ENCODE peak calls at places on chromosome 15, in ten cellular contexts. U is IMR-90; F is upper lobe of right lung; A is MM.1S; Z is CD8-positive, alpha-beta memory T cell; M is cardiac muscle cell; K is kidney; V is HCT116; N is OCI-LY7; D is body of pancreas. E is an unnamed sample.

GRCh38 chr15:66622677-66623076 is 56.9 kb upstream of the LCTL start:
- DNase-seq in U (no peak), F (no peak), A (no peak), Z (no peak), M (peak; percentile 30), K (no peak), V (no peak), N (no peak), D (no peak), E (no peak)

GRCh38 chr15:76340802-76341365 is 4.3 kb downstream of the ISL2 start:
- DNase-seq in U (no peak), F (no peak), A (peak; percentile 43), Z (peak; percentile 44), M (no peak), K (no peak), V (no peak), N (no peak), D (peak; percentile 49), E (no peak)

GRCh38 chr15:62941719-62942118 is 100.8 kb upstream of the TPM1 start:
- DNase-seq in U (peak; percentile 52), F (no peak), A (no peak), Z (no peak), M (no peak), K (no peak), V (no peak), N (no peak), D (no peak), E (no peak)

GRCh38 chr15:74320358-74321247 is 46.8 kb downstream of the CYP11A1 start:
- DNase-seq in U (peak; percentile 23), F (no peak), A (peak; percentile 53), Z (no peak), M (peak; percentile 67), K (no peak), V (peak; percentile 38), N (peak; percentile 43), D (peak; percentile 40), E (peak; percentile 7)

GRCh38 chr15:73794501-73795133 is 41.5 kb upstream of the INSYN1 start:
- DNase-seq in U (peak; percentile 29), F (no peak), A (no peak), Z (no peak), M (peak; percentile 48), K (no peak), V (peak; percentile 18), N (no peak), D (no peak), E (no peak)

GRCh38 chr15:67967871-67968423 is 86.2 kb upstream of the PIAS1 start:
- DNase-seq in U (peak; percentile 47), F (peak; percentile 93), A (no peak), Z (no peak), M (peak; percentile 79), K (peak; percentile 89), V (no peak), N (no peak), D (peak; percentile 65), E (no peak)

GRCh38 chr15:74383695-74384565 is 16.5 kb upstream of the CYP11A1 start:
- DNase-seq in U (peak; percentile 84), F (no peak), A (peak; percentile 89), Z (peak; percentile 53), M (peak; percentile 22), K (peak; percentile 45), V (peak; percentile 57), N (peak; percentile 68), D (no peak), E (peak; percentile 69)

GRCh38 chr15:62665449-62665848 is 377.1 kb upstream of the TPM1 start:
- DNase-seq in U (peak; percentile 32), F (no peak), A (no peak), Z (no peak), M (peak; percentile 93), K (no peak), V (no peak), N (no peak), D (no peak), E (no peak)

GRCh38 chr15:48250640-48251076 is 44.6 kb downstream of the SLC12A1 start:
- DNase-seq in U (peak; percentile 79), F (no peak), A (peak; percentile 65), Z (no peak), M (peak; percentile 88), K (no peak), V (peak; percentile 51), N (peak; percentile 66), D (peak; percentile 17), E (no peak)

GRCh38 chr15:31248263-31248662 is 78.4 kb upstream of the KLF13 start:
- DNase-seq in U (no peak), F (peak; percentile 40), A (no peak), Z (no peak), M (no peak), K (peak; percentile 26), V (no peak), N (no peak), D (no peak), E (no peak)

GRCh38 chr15:76340198-76340801 is 3.7 kb downstream of the ISL2 start:
- DNase-seq in U (no peak), F (no peak), A (peak; percentile 23), Z (no peak), M (peak; percentile 45), K (peak; percentile 72), V (no peak), N (no peak), D (no peak), E (peak; percentile 36)

GRCh38 chr15:31464216-31465082 is 137.8 kb downstream of the KLF13 start:
- DNase-seq in U (no peak), F (peak; percentile 46), A (no peak), Z (no peak), M (no peak), K (peak; percentile 56), V (no peak), N (peak; percentile 55), D (no peak), E (no peak)

GRCh38 chr15:56356616-56357015 is 8.6 kb upstream of the TEX9 start:
- DNase-seq in U (no peak), F (no peak), A (peak; percentile 50), Z (no peak), M (peak; percentile 24), K (no peak), V (no peak), N (no peak), D (no peak), E (no peak)

GRCh38 chr15:23648920-23649515 is 1.4 kb upstream of the MAGEL2 start:
- DNase-seq in U (no peak), F (no peak), A (peak; percentile 56), Z (no peak), M (peak; percentile 9), K (no peak), V (no peak), N (peak; percentile 20), D (peak; percentile 52), E (no peak)

GRCh38 chr15:46865155-46865554 is 852.1 kb upstream of the SEMA6D start:
- DNase-seq in U (no peak), F (no peak), A (no peak), Z (no peak), M (no peak), K (no peak), V (no peak), N (no peak), D (no peak), E (no peak)
- H3K9me3 ChIP-seq in U (peaks cover 12% of the 10 kb centered on the region), F (no peaks in the 10 kb centered on the region), A (no peaks in the 10 kb centered on the region), Z (no peaks in the 10 kb centered on the region), M (no peaks in the 10 kb centered on the region), K (no peaks in the 10 kb centered on the region), V (peaks cover 41% of the 10 kb centered on the region), N (no peaks in the 10 kb centered on the region), D (no peaks in the 10 kb centered on the region), E (no peaks in the 10 kb centered on the region)

GRCh38 chr15:50873935-50874353 is 34.5 kb upstream of the AP4E1 start:
- DNase-seq in U (no peak), F (no peak), A (peak; percentile 21), Z (no peak), M (no peak), K (no peak), V (no peak), N (no peak), D (no peak), E (no peak)
- H3K4me1 ChIP-seq in U (no peaks in the 10 kb centered on the region), F (no peaks in the 10 kb centered on the region), A (peaks cover 17% of the 10 kb centered on the region), Z (peaks cover 8% of the 10 kb centered on the region), M (peaks cover 33% of the 10 kb centered on the region), K (peaks cover 10% of the 10 kb centered on the region), V (peaks cover 10% of the 10 kb centered on the region), N (peaks cover 17% of the 10 kb centered on the region), D (peaks cover 12% of the 10 kb centered on the region), E (peaks cover 5% of the 10 kb centered on the region)

DNA sequence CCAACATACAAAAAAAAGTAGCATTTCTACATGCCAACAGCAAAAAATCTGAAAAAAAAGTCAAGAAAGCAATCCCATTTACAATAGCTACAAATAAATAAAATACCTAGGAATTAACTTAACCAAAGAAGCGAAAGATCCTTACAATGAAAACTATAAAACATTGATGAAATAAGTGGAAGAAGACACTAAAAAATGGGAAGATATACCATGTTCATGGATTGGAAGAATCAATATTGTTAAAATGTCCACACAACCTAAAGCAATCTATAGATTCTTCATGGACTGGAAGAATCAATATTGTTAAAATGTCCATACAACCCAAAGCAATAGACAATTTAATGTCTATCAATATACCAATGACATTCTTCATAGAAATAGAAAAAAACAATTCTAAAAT is 21.0 kb downstream of the PEAK1 start:
- DNase-seq in U (no peak), F (no peak), A (no peak), Z (no peak), M (no peak), K (no peak), V (no peak), N (no peak), D (no peak), E (no peak)
- H3K9me3 ChIP-seq in U (peaks cover 8% of the 10 kb centered on the region), F (peaks cover 31% of the 10 kb centered on the region), A (no peaks in the 10 kb centered on the region), Z (peaks cover 6% of the 10 kb centered on the region), M (no peaks in the 10 kb centered on the region), K (peaks cover 3% of the 10 kb centered on the region), V (peaks cover 12% of the 10 kb centered on the region), N (peaks cover 43% of the 10 kb centered on the region), D (peaks cover 7% of the 10 kb centered on the region), E (peaks cover 12% of the 10 kb centered on the region)

GRCh38 chr15:52052076-52052935 is 33.3 kb downstream of the MAPK6 start:
- DNase-seq in U (no peak), F (no peak), A (no peak), Z (no peak), M (peak; percentile 49), K (no peak), V (no peak), N (no peak), D (no peak), E (no peak)

GRCh38 chr15:52054381-52054780 is 35.4 kb downstream of the MAPK6 start:
- DNase-seq in U (peak; percentile 22), F (no peak), A (no peak), Z (no peak), M (no peak), K (no peak), V (no peak), N (no peak), D (no peak), E (no peak)

GRCh38 chr15:52056001-52056400 is 37.0 kb downstream of the MAPK6 start:
- DNase-seq in U (no peak), F (no peak), A (no peak), Z (no peak), M (no peak), K (no peak), V (no peak), N (no peak), D (no peak), E (no peak)

DNA sequence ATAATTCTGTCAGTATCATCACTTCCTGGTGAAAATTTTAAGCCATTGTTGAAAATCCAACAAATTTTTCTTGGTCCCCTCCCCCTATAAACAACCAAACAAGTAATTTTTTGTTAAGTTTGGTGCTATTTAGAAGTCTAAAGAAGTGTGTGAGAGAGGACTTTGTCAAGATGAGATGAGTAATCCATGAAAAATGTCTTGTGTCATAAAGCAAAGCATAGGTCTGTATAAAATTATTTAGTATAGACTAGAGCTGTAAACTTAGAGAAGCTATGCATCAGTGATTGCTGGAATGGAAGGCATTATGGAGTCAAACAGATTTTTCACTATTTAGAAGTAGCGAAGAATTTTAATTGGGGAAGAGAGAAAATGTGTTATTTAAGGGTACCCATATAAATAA is 31.4 kb downstream of the MAPK6 start:
- DNase-seq in U (peak; percentile 77), F (no peak), A (no peak), Z (no peak), M (peak; percentile 58), K (no peak), V (no peak), N (no peak), D (no peak), E (no peak)
- H3K4me1 ChIP-seq in U (peaks cover 6% of the 10 kb centered on the region), F (no peaks in the 10 kb centered on the region), A (peaks cover 17% of the 10 kb centered on the region), Z (peaks cover 11% of the 10 kb centered on the region), M (no peaks in the 10 kb centered on the region), K (no peaks in the 10 kb centered on the region), V (peaks cover 44% of the 10 kb centered on the region), N (peaks cover 25% of the 10 kb centered on the region), D (no peaks in the 10 kb centered on the region), E (peaks cover 7% of the 10 kb centered on the region)